ENCODE peak calls at places on chromosomes 3 and 15, in nine cellular contexts. One of them, this sample, is unnamed.

GRCh38 chr15:61173899-61174689 is 55.0 kb downstream of the RORA start:
- DNase-seq in D341Med: peak; percentile 50
- DNase-seq in stimulated activated CD4-positive, alpha-beta T cell treated with anti-CD3 and anti-CD28 coated beads, Interleukin-4, amount 100 ng/mL, for 24 hours: no peak
- DNase-seq in kidney: no peak
- DNase-seq in HTR-8/SVneo: no peak
- DNase-seq in left colon: no peak
- DNase-seq in esophagus squamous epithelium: no peak
- DNase-seq in activated effector memory CD4-positive, alpha-beta T cell treated with anti-CD3 and anti-CD28 coated beads, Interleukin-2, amount 50 U/mL, for 16 hours: no peak
- DNase-seq in epithelial cell of prostate: no peak
- DNase-seq in this sample: no peak

GRCh38 chr3:51388286-51389029 is 2.6 kb upstream of the RBM15B start:
- DNase-seq in D341Med: no peak
- DNase-seq in stimulated activated CD4-positive, alpha-beta T cell treated with anti-CD3 and anti-CD28 coated beads, Interleukin-4, amount 100 ng/mL, for 24 hours: no peak
- DNase-seq in kidney: peak; percentile 54
- DNase-seq in HTR-8/SVneo: no peak
- DNase-seq in left colon: peak; percentile 87
- DNase-seq in esophagus squamous epithelium: no peak
- DNase-seq in activated effector memory CD4-positive, alpha-beta T cell treated with anti-CD3 and anti-CD28 coated beads, Interleukin-2, amount 50 U/mL, for 16 hours: no peak
- DNase-seq in epithelial cell of prostate: peak; percentile 71
- DNase-seq in this sample: no peak

GRCh38 chr3:99789322-99789721 is 28.3 kb upstream of the CMSS1 start:
- DNase-seq in D341Med: peak; percentile 76
- DNase-seq in stimulated activated CD4-positive, alpha-beta T cell treated with anti-CD3 and anti-CD28 coated beads, Interleukin-4, amount 100 ng/mL, for 24 hours: no peak
- DNase-seq in kidney: no peak
- DNase-seq in HTR-8/SVneo: peak; percentile 60
- DNase-seq in left colon: no peak
- DNase-seq in esophagus squamous epithelium: no peak
- DNase-seq in activated effector memory CD4-positive, alpha-beta T cell treated with anti-CD3 and anti-CD28 coated beads, Interleukin-2, amount 50 U/mL, for 16 hours: no peak
- DNase-seq in epithelial cell of prostate: peak; percentile 6
- DNase-seq in this sample: no peak

GRCh38 chr15:78195735-78196201 is 38.6 kb downstream of the ACSBG1 start:
- DNase-seq in D341Med: peak; percentile 81
- DNase-seq in stimulated activated CD4-positive, alpha-beta T cell treated with anti-CD3 and anti-CD28 coated beads, Interleukin-4, amount 100 ng/mL, for 24 hours: peak; percentile 43
- DNase-seq in kidney: no peak
- DNase-seq in HTR-8/SVneo: peak; percentile 60
- DNase-seq in left colon: peak; percentile 25
- DNase-seq in esophagus squamous epithelium: no peak
- DNase-seq in activated effector memory CD4-positive, alpha-beta T cell treated with anti-CD3 and anti-CD28 coated beads, Interleukin-2, amount 50 U/mL, for 16 hours: peak; percentile 77
- DNase-seq in epithelial cell of prostate: no peak
- DNase-seq in this sample: no peak

GRCh38 chr15:70049701-70050445 is 47.8 kb downstream of the TLE3 start:
- DNase-seq in D341Med: no peak
- DNase-seq in stimulated activated CD4-positive, alpha-beta T cell treated with anti-CD3 and anti-CD28 coated beads, Interleukin-4, amount 100 ng/mL, for 24 hours: no peak
- DNase-seq in kidney: no peak
- DNase-seq in HTR-8/SVneo: no peak
- DNase-seq in left colon: no peak
- DNase-seq in esophagus squamous epithelium: no peak
- DNase-seq in activated effector memory CD4-positive, alpha-beta T cell treated with anti-CD3 and anti-CD28 coated beads, Interleukin-2, amount 50 U/mL, for 16 hours: peak; percentile 48
- DNase-seq in epithelial cell of prostate: no peak
- DNase-seq in this sample: no peak

GRCh38 chr15:80608688-80609087 is 86.4 kb upstream of the ABHD17C start:
- DNase-seq in D341Med: no peak
- DNase-seq in stimulated activated CD4-positive, alpha-beta T cell treated with anti-CD3 and anti-CD28 coated beads, Interleukin-4, amount 100 ng/mL, for 24 hours: no peak
- DNase-seq in kidney: no peak
- DNase-seq in HTR-8/SVneo: no peak
- DNase-seq in left colon: no peak
- DNase-seq in esophagus squamous epithelium: no peak
- DNase-seq in activated effector memory CD4-positive, alpha-beta T cell treated with anti-CD3 and anti-CD28 coated beads, Interleukin-2, amount 50 U/mL, for 16 hours: no peak
- DNase-seq in epithelial cell of prostate: no peak
- DNase-seq in this sample: peak; percentile 51

GRCh38 chr3:10816019-10816862 is at the start of gene SLC6A11:
- DNase-seq in D341Med: peak; percentile 43
- DNase-seq in stimulated activated CD4-positive, alpha-beta T cell treated with anti-CD3 and anti-CD28 coated beads, Interleukin-4, amount 100 ng/mL, for 24 hours: no peak
- DNase-seq in kidney: no peak
- DNase-seq in HTR-8/SVneo: no peak
- DNase-seq in left colon: no peak
- DNase-seq in esophagus squamous epithelium: no peak
- DNase-seq in activated effector memory CD4-positive, alpha-beta T cell treated with anti-CD3 and anti-CD28 coated beads, Interleukin-2, amount 50 U/mL, for 16 hours: no peak
- DNase-seq in epithelial cell of prostate: no peak
- DNase-seq in this sample: no peak

GRCh38 chr3:143483214-143483613 is 363.6 kb downstream of the CHST2 start:
- DNase-seq in D341Med: no peak
- DNase-seq in stimulated activated CD4-positive, alpha-beta T cell treated with anti-CD3 and anti-CD28 coated beads, Interleukin-4, amount 100 ng/mL, for 24 hours: no peak
- DNase-seq in kidney: no peak
- DNase-seq in HTR-8/SVneo: no peak
- DNase-seq in left colon: no peak
- DNase-seq in esophagus squamous epithelium: no peak
- DNase-seq in activated effector memory CD4-positive, alpha-beta T cell treated with anti-CD3 and anti-CD28 coated beads, Interleukin-2, amount 50 U/mL, for 16 hours: no peak
- DNase-seq in epithelial cell of prostate: no peak
- DNase-seq in this sample: no peak

GRCh38 chr3:69115731-69116130 is 6.7 kb downstream of the LMOD3 start:
- DNase-seq in D341Med: no peak
- DNase-seq in stimulated activated CD4-positive, alpha-beta T cell treated with anti-CD3 and anti-CD28 coated beads, Interleukin-4, amount 100 ng/mL, for 24 hours: no peak
- DNase-seq in kidney: no peak
- DNase-seq in HTR-8/SVneo: no peak
- DNase-seq in left colon: no peak
- DNase-seq in esophagus squamous epithelium: no peak
- DNase-seq in activated effector memory CD4-positive, alpha-beta T cell treated with anti-CD3 and anti-CD28 coated beads, Interleukin-2, amount 50 U/mL, for 16 hours: no peak
- DNase-seq in epithelial cell of prostate: no peak
- DNase-seq in this sample: no peak

GRCh38 chr3:149596136-149596770 is 61.6 kb downstream of the WWTR1 start:
- DNase-seq in D341Med: no peak
- DNase-seq in stimulated activated CD4-positive, alpha-beta T cell treated with anti-CD3 and anti-CD28 coated beads, Interleukin-4, amount 100 ng/mL, for 24 hours: no peak
- DNase-seq in kidney: no peak
- DNase-seq in HTR-8/SVneo: no peak
- DNase-seq in left colon: no peak
- DNase-seq in esophagus squamous epithelium: no peak
- DNase-seq in activated effector memory CD4-positive, alpha-beta T cell treated with anti-CD3 and anti-CD28 coated beads, Interleukin-2, amount 50 U/mL, for 16 hours: no peak
- DNase-seq in epithelial cell of prostate: no peak
- DNase-seq in this sample: no peak

GRCh38 chr3:161031134-161031533 is 74.0 kb downstream of the B3GALNT1 start:
- DNase-seq in D341Med: no peak
- DNase-seq in stimulated activated CD4-positive, alpha-beta T cell treated with anti-CD3 and anti-CD28 coated beads, Interleukin-4, amount 100 ng/mL, for 24 hours: no peak
- DNase-seq in kidney: no peak
- DNase-seq in HTR-8/SVneo: no peak
- DNase-seq in left colon: no peak
- DNase-seq in esophagus squamous epithelium: no peak
- DNase-seq in activated effector memory CD4-positive, alpha-beta T cell treated with anti-CD3 and anti-CD28 coated beads, Interleukin-2, amount 50 U/mL, for 16 hours: no peak
- DNase-seq in epithelial cell of prostate: no peak
- DNase-seq in this sample: no peak

This sample was measured in DMS79.